ENCODE peak calls at places on chromosomes 4 and X, in four cellular contexts. Z is GM12878, J is GM12891, D is HepG2. U is an unnamed sample.

GRCh38 chr4:186020793-186021407 is 48.1 kb upstream of the TLR3 start:
- DNase-seq in Z (no peak), J (no peak), D (no peak), U (no peak)

GRCh38 chr4:13700196-13701140 is 72.9 kb upstream of the BOD1L1 start:
- DNase-seq in Z (no peak), J (no peak), D (no peak), U (no peak)

GRCh38 chr4:123559955-123560669 is 163.5 kb downstream of the SPRY1 start:
- DNase-seq in Z (no peak), J (no peak), D (peak; percentile 68), U (no peak)

GRCh38 chr4:70372760-70373159 is 10.2 kb upstream of the SMR3B start:
- DNase-seq in Z (no peak), J (no peak), D (no peak), U (no peak)

GRCh38 chrX:134023851-134024281 is 38.5 kb upstream of the GPC3 start:
- DNase-seq in Z (no peak), J (no peak), D (peak; percentile 92), U (no peak)

GRCh38 chr4:172573899-172574298 is 594.7 kb upstream of the GALNT7 start:
- DNase-seq in Z (no peak), J (no peak), D (no peak), U (no peak)

GRCh38 chr4:131644619-131645018 is 1504.5 kb upstream of the PCDH10 start:
- DNase-seq in Z (no peak), J (no peak), D (peak; percentile 3), U (no peak)

GRCh38 chr4:148443550-148444295 is 1.5 kb upstream of the NR3C2 start:
- DNase-seq in Z (no peak), J (peak; percentile 5), D (no peak), U (peak; percentile 7)

GRCh38 chrX:103155201-103155600 is 59.7 kb upstream of the BEX4 start:
- DNase-seq in Z (no peak), J (no peak), D (no peak), U (no peak)

GRCh38 chrX:24760601-24761000 is 66.9 kb downstream of the POLA1 start:
- DNase-seq in Z (no peak), J (no peak), D (no peak), U (no peak)

GRCh38 chrX:87664381-87664780 is 146.8 kb downstream of the KLHL4 start:
- DNase-seq in Z (no peak), J (no peak), D (no peak), U (no peak)

GRCh38 chrX:110317079-110317819 is 636 bp downstream of the AMMECR1 start:
- DNase-seq in Z (no peak), J (peak; percentile 1), D (no peak), U (peak; percentile 12)

GRCh38 chr4:89915937-89916336 is 21.3 kb downstream of the MMRN1 start:
- DNase-seq in Z (no peak), J (no peak), D (no peak), U (no peak)

GRCh38 chrX:11117751-11118150 is 6.6 kb downstream of the HCCS start:
- DNase-seq in Z (no peak), J (no peak), D (no peak), U (no peak)

GRCh38 chr4:17153572-17153971 is 255.1 kb upstream of the LDB2 start:
- DNase-seq in Z (no peak), J (no peak), D (no peak), U (no peak)

GRCh38 chr4:22969314-22969896 is 276.7 kb downstream of the GBA3 start:
- DNase-seq in Z (no peak), J (no peak), D (peak; percentile 8), U (no peak)

GRCh38 chrX:131831185-131831520 is 191.9 kb upstream of the STK26 start:
- DNase-seq in Z (no peak), J (no peak), D (no peak), U (no peak)

GRCh38 chr4:168695288-168695687 is 198.4 kb downstream of the PALLD start:
- DNase-seq in Z (no peak), J (no peak), D (no peak), U (no peak)

GRCh38 chr4:100836929-100837328 is 319.1 kb upstream of the EMCN start:
- DNase-seq in Z (no peak), J (no peak), D (no peak), U (no peak)

GRCh38 chr4:101126044-101126443 is 221.3 kb downstream of the PPP3CA start:
- DNase-seq in Z (no peak), J (no peak), D (no peak), U (no peak)

GRCh38 chr4:145609494-145610427 is 9.4 kb upstream of the MMAA start:
- DNase-seq in Z (peak; percentile 58), J (no peak), D (peak; percentile 58), U (no peak)

GRCh38 chrX:97672138-97672537 is 788.4 kb downstream of the RPA4 start:
- DNase-seq in Z (no peak), J (no peak), D (no peak), U (no peak)

GRCh38 chr4:10460313-10461047 is 3.3 kb upstream of the ZNF518B start:
- DNase-seq in Z (no peak), J (no peak), D (no peak), U (no peak)

GRCh38 chr4:110897779-110898178 is 274.9 kb upstream of the PITX2 start:
- DNase-seq in Z (no peak), J (no peak), D (no peak), U (no peak)

GRCh38 chrX:112865464-112866025 is 24.9 kb upstream of the AMOT start:
- DNase-seq in Z (no peak), J (no peak), D (no peak), U (no peak)

GRCh38 chr4:137703225-137703624 is 170.9 kb upstream of the PCDH18 start:
- DNase-seq in Z (no peak), J (no peak), D (no peak), U (no peak)

GRCh38 chr4:141021397-141022194 is 111.7 kb downstream of the RNF150 start:
- DNase-seq in Z (no peak), J (no peak), D (no peak), U (no peak)

GRCh38 chrX:9961750-9962149 is 5.4 kb upstream of the CLDN34 start:
- DNase-seq in Z (no peak), J (no peak), D (no peak), U (no peak)

GRCh38 chr4:15729910-15730533 is 27.2 kb downstream of the BST1 start:
- DNase-seq in Z (peak; percentile 2), J (peak; percentile 23), D (peak; percentile 45), U (peak; percentile 13)

GRCh38 chr4:126977306-126977705 is 655.5 kb upstream of the INTU start:
- DNase-seq in Z (no peak), J (no peak), D (no peak), U (no peak)

GRCh38 chr4:189377576-189377975 is 563.1 kb upstream of the FRG1 start:
- DNase-seq in Z (no peak), J (no peak), D (no peak), U (no peak)

GRCh38 chr4:140020457-140021361 is 133.3 kb downstream of the MAML3 start:
- DNase-seq in Z (no peak), J (no peak), D (no peak), U (no peak)

GRCh38 chr4:15400911-15401671 is 26.7 kb upstream of the C1QTNF7 start:
- DNase-seq in Z (no peak), J (no peak), D (no peak), U (no peak)

GRCh38 chr4:142282870-142283431 is 563.1 kb downstream of the INPP4B start:
- DNase-seq in Z (no peak), J (no peak), D (no peak), U (no peak)

GRCh38 chr4:128917781-128918180 is 108.3 kb downstream of the JADE1 start:
- DNase-seq in Z (peak; percentile 68), J (no peak), D (no peak), U (no peak)

GRCh38 chr4:150280081-150280950 is 202.1 kb downstream of the DCLK2 start:
- DNase-seq in Z (no peak), J (no peak), D (no peak), U (no peak)

GRCh38 chr4:184476660-184477059 is 2.3 kb upstream of the IRF2 start:
- DNase-seq in Z (no peak), J (no peak), D (no peak), U (no peak)

DNA sequence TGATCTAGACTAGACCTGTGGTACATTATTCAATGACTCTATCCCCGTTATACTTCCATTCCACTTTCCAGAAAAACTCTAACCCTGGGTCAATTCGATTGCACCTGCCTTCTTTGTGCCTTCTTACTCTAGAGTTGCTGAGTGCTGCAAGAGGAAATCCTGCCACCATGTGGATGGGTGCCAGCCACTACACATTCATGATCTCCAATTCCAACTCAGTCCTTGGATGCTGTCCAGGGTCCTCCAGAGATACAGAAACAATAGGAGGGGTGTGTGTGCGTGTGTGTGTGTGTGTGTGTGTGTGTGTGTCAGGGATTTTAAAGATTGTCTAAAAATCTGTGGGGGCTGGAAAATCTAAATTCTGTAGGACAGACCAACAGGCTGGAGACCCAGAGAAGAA is 42.9 kb upstream of the INTS6L start:
- DNase-seq in Z (no peak), J (no peak), D (peak; percentile 33), U (no peak)
- TF ChIP-seq TAF1 in Z (no peak), J (no peak), D (no peak), U (no peak)

GRCh38 chr4:985123-985830 is 1.6 kb upstream of the IDUA start:
- DNase-seq in Z (no peak), J (no peak), D (peak; percentile 65), U (no peak)
- TF ChIP-seq POLR2A in Z (no peak), J (no peak), D (peak; percentile 62), U (no peak)

DNA sequence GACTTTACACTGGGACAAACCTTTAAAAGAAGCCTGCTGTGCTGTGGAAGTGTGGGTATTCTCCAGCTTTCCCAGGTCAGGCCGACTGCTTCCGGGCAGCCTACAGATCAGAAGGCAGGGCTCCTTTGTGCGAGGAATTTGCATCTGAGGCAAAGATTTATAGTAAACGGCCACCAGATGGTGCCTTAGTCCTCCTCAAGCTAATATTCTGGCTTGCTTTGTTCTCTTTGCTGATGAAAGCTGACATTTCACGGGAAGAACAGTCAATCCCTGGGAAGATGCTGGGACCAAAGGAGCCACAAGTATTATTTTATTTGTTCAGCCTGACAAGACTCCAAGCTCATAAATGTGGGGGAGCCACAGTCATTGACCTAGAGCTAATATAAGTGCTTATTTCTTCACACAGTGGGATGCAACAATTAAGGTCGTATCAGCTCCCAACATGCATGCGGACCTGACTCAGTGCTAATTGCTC is 120.8 kb upstream of the TRIM2 start:
- DNase-seq in Z (peak; percentile 40), J (peak; percentile 33), D (peak; percentile 72), U (peak; percentile 25)
- TF ChIP-seq TAF1 in Z (no peak), J (no peak), D (no peak), U (no peak)

GRCh38 chrX:100600769-100601168 is 16.0 kb downstream of the TNMD start:
- DNase-seq in Z (no peak), J (no peak), D (no peak), U (no peak)

GRCh38 chrX:100609591-100609990 is 24.9 kb downstream of the TNMD start:
- DNase-seq in Z (no peak), J (no peak), D (no peak), U (no peak)

GRCh38 chrX:100611951-100612350 is 24.7 kb downstream of the TSPAN6 start:
- DNase-seq in Z (no peak), J (no peak), D (no peak), U (no peak)

GRCh38 chrX:100606753-100607152 is 22.0 kb downstream of the TNMD start:
- DNase-seq in Z (no peak), J (no peak), D (no peak), U (no peak)
- TF ChIP-seq POLR2A in Z (no peak), J (no peak), D (no peak), U (no peak)